ENCODE peak calls at places on chromosomes 7 and 10, in five cellular contexts. C is body of pancreas; R is stimulated activated naive B cell treated with anti-CD40 and anti-IgM and Interleukin-4, amounts not matched to agents 10 μg/mL and 1 μg/mL and 100 μg/mL, for 72 hours; N is AG09309; Z is left ventricle myocardium inferior. Q is an unnamed sample.

GRCh38 chr10:113060221-113061053 is 110.4 kb downstream of the TCF7L2 start:
- DNase-seq in C (no peak), R (no peak), N (no peak), Z (peak), Q (no peak)

GRCh38 chr7:148095066-148095465 is 495.5 kb upstream of the C7orf33 start:
- DNase-seq in C (no peak), R (no peak), N (no peak), Z (no peak), Q (no peak)

GRCh38 chr7:2231992-2232765 is 566 bp downstream of the MAD1L1 start:
- DNase-seq in C (peak), R (no peak), N (no peak), Z (no peak), Q (no peak)

GRCh38 chr7:95066736-95067530 is 159.5 kb downstream of the PPP1R9A start:
- DNase-seq in C (no peak), R (no peak), N (no peak), Z (no peak), Q (no peak)

GRCh38 chr10:23404461-23404980 is 34.4 kb upstream of the OTUD1 start:
- DNase-seq in C (no peak), R (no peak), N (no peak), Z (no peak), Q (no peak)

GRCh38 chr10:89589091-89589725 is 53.8 kb upstream of the SLC16A12 start:
- DNase-seq in C (no peak), R (no peak), N (no peak), Z (no peak), Q (no peak)

GRCh38 chr10:62000037-62000603 is 98.6 kb downstream of the ARID5B start:
- DNase-seq in C (no peak), R (peak), N (no peak), Z (no peak), Q (no peak)

GRCh38 chr7:28392289-28392688 is 20.0 kb upstream of the CREB5 start:
- DNase-seq in C (no peak), R (no peak), N (no peak), Z (no peak), Q (no peak)

GRCh38 chr7:4712371-4713182 is 30.5 kb downstream of the FOXK1 start:
- DNase-seq in C (no peak), R (peak), N (no peak), Z (no peak), Q (no peak)

GRCh38 chr10:119750391-119751230 is 24.8 kb downstream of the INPP5F start:
- DNase-seq in C (peak), R (peak), N (peak), Z (peak), Q (peak)

GRCh38 chr7:101362334-101363195 is at the start of gene COL26A1:
- DNase-seq in C (peak), R (peak), N (no peak), Z (peak), Q (peak)

GRCh38 chr10:43199684-43200537 is 61.7 kb downstream of the CSGALNACT2 start:
- DNase-seq in C (no peak), R (no peak), N (no peak), Z (no peak), Q (no peak)

GRCh38 chr10:52472406-52473146 is 158.5 kb downstream of the DKK1 start:
- DNase-seq in C (no peak), R (no peak), N (no peak), Z (no peak), Q (no peak)

GRCh38 chr7:604038-604883 is 84.6 kb upstream of the PDGFA start:
- DNase-seq in C (peak), R (peak), N (no peak), Z (peak), Q (peak)

GRCh38 chr10:35460852-35461460 is 124.6 kb downstream of the CCNY start:
- DNase-seq in C (no peak), R (no peak), N (no peak), Z (no peak), Q (no peak)

GRCh38 chr7:151888079-151888673 is 11.3 kb upstream of the PRKAG2 start:
- DNase-seq in C (no peak), R (no peak), N (no peak), Z (no peak), Q (no peak)

GRCh38 chr7:33539198-33539597 is 366.1 kb upstream of the BMPER start:
- DNase-seq in C (no peak), R (no peak), N (no peak), Z (no peak), Q (no peak)

GRCh38 chr10:120997313-120998102 is 146.3 kb downstream of the WDR11 start:
- DNase-seq in C (no peak), R (no peak), N (no peak), Z (no peak), Q (no peak)

GRCh38 chr7:48087349-48087748 is 1.7 kb upstream of the UPP1 start:
- DNase-seq in C (no peak), R (no peak), N (no peak), Z (no peak), Q (peak)

GRCh38 chr7:114502454-114503254 is 88.0 kb downstream of the FOXP2 start:
- DNase-seq in C (no peak), R (no peak), N (no peak), Z (no peak), Q (no peak)

GRCh38 chr7:152678133-152678645 is 2.2 kb upstream of the XRCC2 start:
- DNase-seq in C (no peak), R (no peak), N (no peak), Z (no peak), Q (no peak)

GRCh38 chr7:43204081-43204480 is 91.6 kb downstream of the HECW1 start:
- DNase-seq in C (no peak), R (no peak), N (peak), Z (no peak), Q (no peak)

GRCh38 chr10:92688927-92689662 is 660 bp upstream of the HHEX start:
- DNase-seq in C (peak), R (no peak), N (no peak), Z (no peak), Q (peak)

GRCh38 chr10:9294865-9295264 is 1240.4 kb downstream of the GATA3 start:
- DNase-seq in C (no peak), R (no peak), N (no peak), Z (no peak), Q (no peak)

GRCh38 chr10:61733358-61733940 is 70.7 kb downstream of the CABCOCO1 start:
- DNase-seq in C (no peak), R (no peak), N (no peak), Z (no peak), Q (peak)

GRCh38 chr7:112137141-112138101 is 68.8 kb downstream of the DOCK4 start:
- DNase-seq in C (no peak), R (no peak), N (no peak), Z (no peak), Q (no peak)

GRCh38 chr10:1151071-1152033 is 95.2 kb downstream of the WDR37 start:
- DNase-seq in C (no peak), R (no peak), N (no peak), Z (no peak), Q (peak)

GRCh38 chr10:132292287-132292971 is 15.3 kb downstream of the STK32C start:
- DNase-seq in C (no peak), R (no peak), N (no peak), Z (peak), Q (no peak)

GRCh38 chr10:92690211-92691041 is 671 bp downstream of the HHEX start:
- DNase-seq in C (peak), R (peak), N (no peak), Z (peak), Q (peak)

GRCh38 chr7:27423290-27423689 is 180.7 kb downstream of the EVX1 start:
- DNase-seq in C (peak), R (no peak), N (no peak), Z (no peak), Q (no peak)

GRCh38 chr7:151018421-151019129 is 5.7 kb downstream of the ATG9B start:
- DNase-seq in C (no peak), R (no peak), N (no peak), Z (no peak), Q (no peak)

GRCh38 chr10:14146501-14146900 is 184.2 kb downstream of the FRMD4A start:
- DNase-seq in C (no peak), R (no peak), N (no peak), Z (no peak), Q (no peak)

Q was measured in adrenal gland.